ENCODE peak calls at places on chromosomes 7 and 10, in five cellular contexts. P, U, G, I and R are unnamed samples.

GRCh38 chr7:6121141-6121540 is 90.0 kb downstream of the ANKRD61 start:
- DNase-seq in I (no peak), G (no peak), U (no peak), P (peak), R (no peak)

GRCh38 chr10:132938472-132939329 is 3.7 kb downstream of the CFAP46 start:
- DNase-seq in U (peak), P (peak), G (no peak), I (peak), R (no peak)

GRCh38 chr10:1402821-1403507 is 334.4 kb downstream of the ADARB2 start:
- DNase-seq in P (no peak), G (no peak), U (no peak), I (no peak), R (no peak)

GRCh38 chr7:87878208-87878735 is 2.0 kb downstream of the DBF4 start:
- DNase-seq in U (no peak), P (no peak), G (no peak), I (no peak), R (no peak)

GRCh38 chr7:141333459-141333858 is 217.8 kb upstream of the AGK start:
- DNase-seq in P (no peak), U (peak), I (no peak), G (no peak), R (no peak)

GRCh38 chr7:128104109-128104742 is 73.0 kb upstream of the LRRC4 start:
- DNase-seq in I (no peak), U (no peak), P (no peak), G (no peak), R (no peak)

GRCh38 chr7:128014864-128015263 is 16.4 kb downstream of the LRRC4 start:
- DNase-seq in G (no peak), P (no peak), I (no peak), U (no peak), R (no peak)

GRCh38 chr10:112298581-112298980 is 15.4 kb downstream of the TECTB start:
- DNase-seq in U (no peak), I (no peak), G (no peak), P (no peak), R (no peak)

GRCh38 chr7:70679666-70680065 is 452.3 kb upstream of the GALNT17 start:
- DNase-seq in U (no peak), I (no peak), G (peak), P (no peak), R (no peak)

GRCh38 chr7:79282051-79282694 is 171.3 kb downstream of the MAGI2 start:
- DNase-seq in U (no peak), I (no peak), P (peak), G (no peak), R (peak)

GRCh38 chr7:103989785-103990775 is 622 bp upstream of the RELN start:
- DNase-seq in G (no peak), U (peak), P (no peak), I (peak), R (no peak)

GRCh38 chr10:102347236-102347828 is 48.2 kb upstream of the NFKB2 start:
- DNase-seq in U (no peak), P (peak), G (no peak), I (peak), R (peak)

GRCh38 chr7:126778101-126778500 is 474.6 kb downstream of the GRM8 start:
- DNase-seq in I (no peak), U (no peak), G (no peak), P (no peak), R (no peak)

GRCh38 chr10:8752146-8752843 is 697.8 kb downstream of the GATA3 start:
- DNase-seq in P (no peak), G (no peak), I (no peak), U (no peak), R (no peak)

GRCh38 chr7:135980665-135981180 is 3.6 kb upstream of the MTPN start:
- DNase-seq in I (no peak), G (peak), U (no peak), P (no peak), R (no peak)

GRCh38 chr7:4140933-4141332 is 541.2 kb upstream of the FOXK1 start:
- DNase-seq in U (no peak), I (no peak), G (no peak), P (no peak), R (no peak)

GRCh38 chr10:49700997-49701396 is 21.5 kb downstream of the C10orf53 start:
- DNase-seq in U (no peak), I (no peak), P (no peak), G (no peak), R (peak)

GRCh38 chr7:29285451-29285807 is 90.9 kb downstream of the CHN2 start:
- DNase-seq in P (peak), G (peak), I (peak), U (no peak), R (peak)

GRCh38 chr10:52609071-52609470 is 163.5 kb downstream of the MBL2 start:
- DNase-seq in P (no peak), I (no peak), G (no peak), U (no peak), R (no peak)

DNA sequence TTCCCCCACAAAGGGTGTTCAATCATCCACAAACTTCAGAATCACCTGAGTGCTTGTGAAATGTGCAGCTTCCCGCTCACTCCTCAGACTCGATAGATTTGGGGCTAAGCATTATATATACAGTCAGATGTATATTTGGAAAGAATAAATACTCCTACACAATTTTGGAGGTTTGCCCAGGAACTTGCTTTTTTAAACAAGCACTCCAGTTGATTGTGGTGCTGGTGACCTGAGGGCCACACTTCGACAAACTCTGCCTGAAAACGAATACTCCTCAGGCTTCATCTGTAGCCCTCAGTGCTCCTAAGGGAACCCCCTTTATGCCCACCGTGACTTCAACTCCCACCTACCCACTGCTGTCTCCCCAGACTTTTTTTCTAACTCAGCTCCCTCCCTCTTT is 211.6 kb downstream of the INHBA start:
- DNase-seq in I (no peak), P (no peak), U (no peak), G (no peak), R (no peak)
- TF ChIP-seq REST in I (no peak), P (no peak), U (no peak), G (no peak), R (no peak)

GRCh38 chr7:47570649-47571050 is 11.3 kb downstream of the TNS3 start:
- DNase-seq in U (no peak), P (no peak), G (no peak), I (no peak), R (no peak)
- TF ChIP-seq POLR2A in U (no peak), P (no peak), G (no peak), I (no peak), R (no peak)

DNA sequence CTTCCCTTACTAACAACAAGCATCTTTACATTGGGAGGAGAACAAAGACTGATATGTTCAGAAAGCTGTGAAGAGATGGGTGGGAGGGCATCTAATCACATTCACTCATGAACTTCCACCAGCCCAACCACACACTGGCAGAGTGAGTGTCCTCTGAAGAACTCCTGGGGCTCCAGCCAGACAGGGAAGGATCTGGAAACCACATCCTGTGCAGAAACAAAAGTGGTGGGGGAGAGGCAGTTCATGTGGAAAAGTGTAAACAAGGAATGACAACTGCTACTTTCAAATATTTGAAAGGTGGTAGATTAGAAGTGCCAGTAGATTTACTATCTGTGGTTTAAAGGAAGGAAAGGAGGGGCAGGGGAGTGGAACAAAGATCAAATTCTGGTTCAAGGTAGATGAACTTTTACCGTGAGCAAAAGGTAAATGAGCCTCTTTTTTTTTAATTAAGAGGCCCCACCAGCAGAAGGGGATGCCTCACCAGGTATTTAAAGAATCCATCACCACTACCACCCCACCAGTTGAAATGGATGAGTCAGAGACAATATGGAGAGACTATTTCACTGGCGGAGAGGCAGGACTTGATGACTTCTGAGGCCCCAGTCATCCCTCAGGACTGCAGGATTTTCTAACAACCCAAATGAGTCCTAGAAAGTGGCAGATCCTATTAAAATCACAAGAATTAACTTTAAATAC is 34.5 kb downstream of the GOT1 start:
- DNase-seq in P (no peak), U (no peak), I (peak), G (no peak), R (no peak)
- TF ChIP-seq REST in P (no peak), U (no peak), I (peak), G (no peak), R (no peak)

GRCh38 chr7:27165089-27165654 is at the start of gene HOXA9:
- DNase-seq in U (no peak), I (no peak), G (no peak), P (no peak), R (peak)
- TF ChIP-seq POLR2A in U (no peak), I (no peak), G (no peak), P (no peak), R (peak)

GRCh38 chr10:123392182-123392930 is 238.2 kb downstream of the BUB3 start:
- DNase-seq in I (no peak), G (peak), P (no peak), U (no peak), R (no peak)
- TF ChIP-seq REST in I (no peak), G (peak), P (no peak), U (no peak), R (no peak)

DNA sequence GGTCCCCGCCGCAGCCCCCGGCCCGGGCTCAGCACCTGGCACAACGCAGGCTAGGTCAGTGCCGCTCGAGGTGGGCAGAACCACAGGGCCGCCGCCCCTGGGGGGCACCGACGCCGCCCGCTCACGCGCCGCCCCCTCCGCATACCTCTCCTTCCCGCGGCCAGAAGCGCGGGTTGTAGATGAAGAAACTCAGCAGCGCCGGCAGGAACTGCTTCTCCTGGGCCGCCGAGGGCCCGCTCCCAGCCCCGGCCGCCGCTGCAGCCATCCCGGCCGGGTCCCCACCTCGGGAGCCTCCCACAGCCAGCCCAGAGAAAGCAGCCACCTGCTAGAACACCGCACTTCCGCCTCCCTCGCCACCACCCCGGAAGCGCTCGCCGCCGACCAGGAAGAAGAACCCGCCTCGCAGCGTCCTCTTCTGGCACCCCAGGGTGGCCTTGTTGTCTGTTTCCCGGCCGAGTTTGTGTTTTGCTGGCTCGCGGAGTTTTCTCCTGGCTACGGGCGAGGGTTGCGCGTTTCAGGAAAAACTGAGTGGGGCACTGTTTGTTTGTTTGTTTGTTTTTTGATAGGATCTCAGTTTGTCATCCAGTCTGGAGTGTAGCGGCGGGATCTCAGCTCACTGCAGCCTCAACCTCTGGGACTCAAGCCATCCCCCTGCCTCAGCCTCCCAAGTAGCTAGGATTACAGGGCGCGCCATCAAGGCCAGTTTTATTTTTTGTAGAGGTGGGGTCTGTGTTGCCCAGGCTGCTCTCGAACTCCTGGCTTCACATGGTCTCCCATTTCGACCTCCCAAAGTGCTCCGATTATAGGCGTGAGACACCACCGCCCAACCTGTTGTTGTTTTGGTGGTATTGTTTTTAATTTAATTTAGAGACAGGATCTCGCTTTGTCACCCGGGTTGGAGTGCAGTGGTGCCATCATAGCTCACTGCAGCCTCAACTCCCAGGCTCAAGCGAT is 17.7 kb downstream of the OCM2 start:
- DNase-seq in U (peak), P (peak), I (peak), G (peak), R (peak)
- TF ChIP-seq POLR2A in U (peak), P (peak), I (peak), G (peak), R (peak)